ENCODE peak calls at places on chromosomes 2 and 18, in four cellular contexts. C, P, G and R are unnamed samples.

GRCh38 chr18:42619771-42620170 is 495.7 kb downstream of the RIT2 start:
- DNase-seq in C (no peak), G (no peak), P (no peak), R (no peak)

GRCh38 chr2:392921-393270 is 105.0 kb upstream of the ALKAL2 start:
- DNase-seq in G (no peak), P (no peak), C (no peak), R (peak; percentile 12)

GRCh38 chr2:236984046-236984445 is 101.6 kb upstream of the COPS8 start:
- DNase-seq in G (no peak), C (no peak), P (no peak), R (no peak)

GRCh38 chr18:56161604-56162003 is 476.8 kb downstream of the TXNL1 start:
- DNase-seq in G (no peak), C (no peak), P (no peak), R (no peak)

GRCh38 chr2:239012228-239012627 is 164.3 kb downstream of the TWIST2 start:
- DNase-seq in G (no peak), P (no peak), C (no peak), R (no peak)

GRCh38 chr2:208142255-208142924 is 3.6 kb downstream of the CRYGB start:
- DNase-seq in P (no peak), C (no peak), G (no peak), R (no peak)

GRCh38 chr18:63366991-63367240 is at the start of gene KDSR:
- DNase-seq in P (no peak), C (no peak), G (no peak), R (no peak)

GRCh38 chr2:8986327-8986976 is 17.0 kb downstream of the MBOAT2 start:
- DNase-seq in C (no peak), P (peak; percentile 50), G (no peak), R (no peak)

GRCh38 chr2:231612199-231613053 is 19.8 kb downstream of the TEX44 start:
- DNase-seq in G (peak; percentile 94), C (peak; percentile 83), P (peak; percentile 91), R (peak; percentile 86)

GRCh38 chr2:27407798-27408491 is 1.4 kb downstream of the PPM1G start:
- DNase-seq in C (no peak), G (no peak), P (peak; percentile 77), R (no peak)

GRCh38 chr18:51236225-51236624 is 38.7 kb upstream of the MEX3C start:
- DNase-seq in C (no peak), G (no peak), P (no peak), R (no peak)

GRCh38 chr2:188609321-188610049 is 317.8 kb downstream of the GULP1 start:
- DNase-seq in P (no peak), G (no peak), C (no peak), R (no peak)

GRCh38 chr18:46462523-46462922 is 194.5 kb downstream of the LOXHD1 start:
- DNase-seq in G (no peak), C (no peak), P (no peak), R (no peak)

GRCh38 chr2:30278419-30278818 is 47.1 kb downstream of the LBH start:
- DNase-seq in C (no peak), G (no peak), P (no peak), R (no peak)

GRCh38 chr2:68318686-68319396 is 908 bp downstream of the CNRIP1 start:
- DNase-seq in P (no peak), G (no peak), C (no peak), R (no peak)

GRCh38 chr2:153873062-153874048 is 1.6 kb downstream of the GALNT13 start:
- DNase-seq in G (no peak), C (no peak), P (no peak), R (no peak)

GRCh38 chr2:37389984-37390765 is 45.7 kb downstream of the QPCT start:
- DNase-seq in G (peak; percentile 84), P (peak; percentile 93), C (peak; percentile 51), R (no peak)

GRCh38 chr18:64183674-64184073 is 34.8 kb upstream of the LINC00305 start:
- DNase-seq in P (no peak), C (no peak), G (no peak), R (no peak)

GRCh38 chr2:54528311-54528945 is 72.3 kb downstream of the SPTBN1 start:
- DNase-seq in G (no peak), C (no peak), P (no peak), R (no peak)

GRCh38 chr2:241775223-241776177 is 1.1 kb upstream of the GAL3ST2 start:
- DNase-seq in P (no peak), C (no peak), G (peak; percentile 31), R (no peak)